ENCODE peak calls at places on chromosomes 6 and 20, in nine cellular contexts. One of them, this sample, is unnamed.
A peak's percentile ranks its signal among the peaks of the same experiment; 100 is the strongest.

GRCh38 chr6:138234363-138234762 is 16.1 kb upstream of the PBOV1 start:
- DNase-seq in suprapubic skin: no peak
- DNase-seq in GM12891: no peak
- DNase-seq in GM12892: no peak
- DNase-seq in transverse colon: no peak
- DNase-seq in H1: no peak
- DNase-seq in prostate gland: no peak
- DNase-seq in endothelial cell of umbilical vein: no peak
- DNase-seq in breast epithelium: no peak
- DNase-seq in this sample: no peak

GRCh38 chr6:87922947-87923330 is 124.7 kb upstream of the SPACA1 start:
- DNase-seq in suprapubic skin: no peak
- DNase-seq in GM12891: peak; percentile 20
- DNase-seq in GM12892: peak; percentile 19
- DNase-seq in transverse colon: no peak
- DNase-seq in H1: no peak
- DNase-seq in prostate gland: no peak
- DNase-seq in endothelial cell of umbilical vein: no peak
- DNase-seq in breast epithelium: no peak
- DNase-seq in this sample: no peak

GRCh38 chr6:144897441-144897921 is 612.3 kb downstream of the UTRN start:
- DNase-seq in suprapubic skin: no peak
- DNase-seq in GM12891: no peak
- DNase-seq in GM12892: no peak
- DNase-seq in transverse colon: no peak
- DNase-seq in H1: no peak
- DNase-seq in prostate gland: no peak
- DNase-seq in endothelial cell of umbilical vein: peak; percentile 61
- DNase-seq in breast epithelium: no peak
- DNase-seq in this sample: no peak

GRCh38 chr6:123526128-123526527 is 110.6 kb downstream of the TRDN start:
- DNase-seq in suprapubic skin: no peak
- DNase-seq in GM12891: no peak
- DNase-seq in GM12892: no peak
- DNase-seq in transverse colon: no peak
- DNase-seq in H1: no peak
- DNase-seq in prostate gland: no peak
- DNase-seq in endothelial cell of umbilical vein: no peak
- DNase-seq in breast epithelium: no peak
- DNase-seq in this sample: no peak

GRCh38 chr6:134835998-134836397 is 113.9 kb downstream of the ALDH8A1 start:
- DNase-seq in suprapubic skin: no peak
- DNase-seq in GM12891: no peak
- DNase-seq in GM12892: no peak
- DNase-seq in transverse colon: no peak
- DNase-seq in H1: no peak
- DNase-seq in prostate gland: no peak
- DNase-seq in endothelial cell of umbilical vein: no peak
- DNase-seq in breast epithelium: no peak
- DNase-seq in this sample: no peak

GRCh38 chr6:110412258-110412839 is 3.0 kb downstream of the DDO start:
- DNase-seq in suprapubic skin: no peak
- DNase-seq in GM12891: no peak
- DNase-seq in GM12892: no peak
- DNase-seq in transverse colon: no peak
- DNase-seq in H1: no peak
- DNase-seq in prostate gland: no peak
- DNase-seq in endothelial cell of umbilical vein: no peak
- DNase-seq in breast epithelium: no peak
- DNase-seq in this sample: no peak

GRCh38 chr20:47535088-47535487 is 33.4 kb downstream of the NCOA3 start:
- DNase-seq in suprapubic skin: no peak
- DNase-seq in GM12891: no peak
- DNase-seq in GM12892: no peak
- DNase-seq in transverse colon: no peak
- DNase-seq in H1: peak; percentile 65
- DNase-seq in prostate gland: no peak
- DNase-seq in endothelial cell of umbilical vein: no peak
- DNase-seq in breast epithelium: no peak
- DNase-seq in this sample: no peak

GRCh38 chr20:11581271-11581670 is 336.4 kb upstream of the BTBD3 start:
- DNase-seq in suprapubic skin: no peak
- DNase-seq in GM12891: no peak
- DNase-seq in GM12892: no peak
- DNase-seq in transverse colon: no peak
- DNase-seq in H1: no peak
- DNase-seq in prostate gland: no peak
- DNase-seq in endothelial cell of umbilical vein: no peak
- DNase-seq in breast epithelium: no peak
- DNase-seq in this sample: peak; percentile 68

DNA sequence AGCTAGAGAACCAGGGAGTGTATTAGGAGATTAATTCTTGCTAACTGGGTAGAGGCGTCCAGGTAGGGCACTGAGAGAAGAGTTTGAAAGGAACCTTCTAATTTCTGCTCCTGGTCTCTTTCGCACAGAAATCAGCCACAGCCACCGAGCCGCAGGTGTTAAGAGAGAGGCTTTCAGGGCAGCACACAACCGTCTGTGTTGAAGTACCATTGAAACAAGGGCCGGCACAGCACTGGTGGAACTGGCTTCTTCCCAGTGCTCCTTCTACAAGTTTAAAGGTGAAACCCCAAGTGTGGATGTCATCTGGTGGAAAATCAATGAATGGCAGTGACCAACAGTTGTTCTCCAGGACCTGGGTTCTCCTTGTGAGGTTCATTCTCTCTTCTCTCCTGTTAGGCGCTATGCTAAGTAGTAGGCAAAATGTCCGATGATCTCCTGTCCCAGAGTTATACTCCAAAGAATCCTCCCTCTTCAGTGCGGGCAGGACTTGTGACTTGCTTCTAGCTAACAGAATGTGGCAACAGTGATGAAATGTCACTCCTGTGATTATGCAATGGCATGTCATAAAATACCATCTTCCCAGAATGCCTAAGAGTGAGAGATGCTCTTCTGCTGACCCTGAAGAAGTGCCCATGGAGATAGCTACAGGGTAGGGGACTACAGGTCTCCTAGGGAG is 14.9 kb upstream of the RIN2 start:
- DNase-seq in suprapubic skin: no peak
- DNase-seq in GM12891: no peak
- DNase-seq in GM12892: no peak
- DNase-seq in transverse colon: no peak
- DNase-seq in H1: no peak
- DNase-seq in prostate gland: no peak
- DNase-seq in endothelial cell of umbilical vein: no peak
- DNase-seq in breast epithelium: no peak
- DNase-seq in this sample: peak; percentile 20
- TF ChIP-seq POLR2AphosphoS5 in suprapubic skin: no peak
- TF ChIP-seq POLR2AphosphoS5 in GM12891: no peak
- TF ChIP-seq POLR2AphosphoS5 in GM12892: no peak
- TF ChIP-seq POLR2AphosphoS5 in transverse colon: no peak
- TF ChIP-seq POLR2AphosphoS5 in H1: no peak
- TF ChIP-seq POLR2AphosphoS5 in prostate gland: no peak
- TF ChIP-seq POLR2AphosphoS5 in endothelial cell of umbilical vein: no peak
- TF ChIP-seq POLR2AphosphoS5 in breast epithelium: no peak
- TF ChIP-seq POLR2AphosphoS5 in this sample: no peak

GRCh38 chr6:157832250-157832967 is 9.4 kb downstream of the SNX9 start:
- DNase-seq in suprapubic skin: no peak
- DNase-seq in GM12891: no peak
- DNase-seq in GM12892: no peak
- DNase-seq in transverse colon: no peak
- DNase-seq in H1: no peak
- DNase-seq in prostate gland: no peak
- DNase-seq in endothelial cell of umbilical vein: no peak
- DNase-seq in breast epithelium: no peak
- DNase-seq in this sample: no peak
- TF ChIP-seq POLR2AphosphoS5 in suprapubic skin: no peak
- TF ChIP-seq POLR2AphosphoS5 in GM12891: no peak
- TF ChIP-seq POLR2AphosphoS5 in GM12892: no peak
- TF ChIP-seq POLR2AphosphoS5 in transverse colon: no peak
- TF ChIP-seq POLR2AphosphoS5 in H1: no peak
- TF ChIP-seq POLR2AphosphoS5 in prostate gland: no peak
- TF ChIP-seq POLR2AphosphoS5 in endothelial cell of umbilical vein: no peak
- TF ChIP-seq POLR2AphosphoS5 in breast epithelium: no peak
- TF ChIP-seq POLR2AphosphoS5 in this sample: no peak

GRCh38 chr6:10511477-10511876 is 9.7 kb upstream of the GCNT2 start:
- DNase-seq in suprapubic skin: no peak
- DNase-seq in GM12891: no peak
- DNase-seq in GM12892: no peak
- DNase-seq in transverse colon: no peak
- DNase-seq in H1: no peak
- DNase-seq in prostate gland: no peak
- DNase-seq in endothelial cell of umbilical vein: no peak
- DNase-seq in breast epithelium: no peak
- DNase-seq in this sample: no peak

GRCh38 chr6:10514049-10514780 is 6.9 kb upstream of the GCNT2 start:
- DNase-seq in suprapubic skin: no peak
- DNase-seq in GM12891: no peak
- DNase-seq in GM12892: no peak
- DNase-seq in transverse colon: no peak
- DNase-seq in H1: no peak
- DNase-seq in prostate gland: no peak
- DNase-seq in endothelial cell of umbilical vein: no peak
- DNase-seq in breast epithelium: no peak
- DNase-seq in this sample: no peak

GRCh38 chr6:10513544-10513943 is 7.6 kb upstream of the GCNT2 start:
- DNase-seq in suprapubic skin: no peak
- DNase-seq in GM12891: no peak
- DNase-seq in GM12892: no peak
- DNase-seq in transverse colon: no peak
- DNase-seq in H1: no peak
- DNase-seq in prostate gland: no peak
- DNase-seq in endothelial cell of umbilical vein: no peak
- DNase-seq in breast epithelium: no peak
- DNase-seq in this sample: no peak

GRCh38 chr6:10507715-10508114 is 13.4 kb upstream of the GCNT2 start:
- DNase-seq in suprapubic skin: no peak
- DNase-seq in GM12891: no peak
- DNase-seq in GM12892: no peak
- DNase-seq in transverse colon: no peak
- DNase-seq in H1: no peak
- DNase-seq in prostate gland: no peak
- DNase-seq in endothelial cell of umbilical vein: no peak
- DNase-seq in breast epithelium: no peak
- DNase-seq in this sample: no peak

DNA sequence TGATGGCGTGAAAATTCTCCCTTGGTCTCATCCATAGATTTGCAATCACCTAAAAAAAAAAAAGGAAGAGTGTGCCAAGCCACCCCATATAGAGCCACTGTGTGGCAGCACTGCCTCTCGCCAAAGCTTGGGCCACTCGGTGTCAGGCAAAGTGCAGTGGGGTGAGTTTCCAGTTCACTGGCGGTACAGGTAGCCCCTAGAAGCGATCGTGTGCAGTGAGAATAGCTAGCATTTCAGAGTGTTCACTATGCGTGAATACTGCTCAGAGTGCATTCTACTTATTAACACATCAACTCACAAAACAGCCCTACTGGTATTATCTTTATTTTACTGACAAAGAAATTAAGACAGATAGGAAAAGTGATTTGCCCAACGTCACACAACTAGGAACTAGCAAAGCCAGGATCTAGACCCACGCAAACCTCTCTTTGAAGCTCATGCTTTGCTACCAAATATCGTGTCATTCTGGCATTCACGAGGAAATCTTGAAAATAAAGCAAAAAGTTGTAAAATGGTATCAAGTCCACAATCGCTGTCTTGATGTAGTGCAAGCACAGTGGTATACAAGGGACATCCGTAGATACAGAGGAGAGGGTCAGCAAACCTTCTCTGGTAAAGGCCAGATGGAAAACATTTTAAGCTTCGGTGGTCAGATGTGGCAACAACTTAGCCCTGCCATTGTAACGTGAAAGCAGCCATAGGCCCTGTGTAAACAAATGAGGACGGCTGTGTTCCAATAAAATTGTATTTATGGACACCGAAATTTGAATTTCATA is 10.4 kb upstream of the GCNT2 start:
- DNase-seq in suprapubic skin: no peak
- DNase-seq in GM12891: peak; percentile 39
- DNase-seq in GM12892: peak; percentile 40
- DNase-seq in transverse colon: peak; percentile 73
- DNase-seq in H1: peak; percentile 62
- DNase-seq in prostate gland: peak; percentile 69
- DNase-seq in endothelial cell of umbilical vein: peak; percentile 75
- DNase-seq in breast epithelium: peak; percentile 53
- DNase-seq in this sample: no peak
- TF ChIP-seq POLR2AphosphoS5 in suprapubic skin: no peak
- TF ChIP-seq POLR2AphosphoS5 in GM12891: no peak
- TF ChIP-seq POLR2AphosphoS5 in GM12892: no peak
- TF ChIP-seq POLR2AphosphoS5 in transverse colon: no peak
- TF ChIP-seq POLR2AphosphoS5 in H1: no peak
- TF ChIP-seq POLR2AphosphoS5 in prostate gland: peak; percentile 70
- TF ChIP-seq POLR2AphosphoS5 in endothelial cell of umbilical vein: no peak
- TF ChIP-seq POLR2AphosphoS5 in breast epithelium: no peak
- TF ChIP-seq POLR2AphosphoS5 in this sample: no peak

GRCh38 chr20:37827605-37828004 is 75.3 kb upstream of the VSTM2L start:
- DNase-seq in suprapubic skin: no peak
- DNase-seq in GM12891: no peak
- DNase-seq in GM12892: no peak
- DNase-seq in transverse colon: no peak
- DNase-seq in H1: no peak
- DNase-seq in prostate gland: no peak
- DNase-seq in endothelial cell of umbilical vein: no peak
- DNase-seq in breast epithelium: no peak
- DNase-seq in this sample: no peak

GRCh38 chr20:37821691-37822655 is 81.0 kb upstream of the VSTM2L start:
- DNase-seq in suprapubic skin: no peak
- DNase-seq in GM12891: no peak
- DNase-seq in GM12892: no peak
- DNase-seq in transverse colon: no peak
- DNase-seq in H1: no peak
- DNase-seq in prostate gland: no peak
- DNase-seq in endothelial cell of umbilical vein: no peak
- DNase-seq in breast epithelium: peak; percentile 41
- DNase-seq in this sample: no peak

GRCh38 chr20:37828584-37829527 is 74.1 kb upstream of the VSTM2L start:
- DNase-seq in suprapubic skin: no peak
- DNase-seq in GM12891: no peak
- DNase-seq in GM12892: no peak
- DNase-seq in transverse colon: no peak
- DNase-seq in H1: no peak
- DNase-seq in prostate gland: no peak
- DNase-seq in endothelial cell of umbilical vein: no peak
- DNase-seq in breast epithelium: no peak
- DNase-seq in this sample: no peak

DNA sequence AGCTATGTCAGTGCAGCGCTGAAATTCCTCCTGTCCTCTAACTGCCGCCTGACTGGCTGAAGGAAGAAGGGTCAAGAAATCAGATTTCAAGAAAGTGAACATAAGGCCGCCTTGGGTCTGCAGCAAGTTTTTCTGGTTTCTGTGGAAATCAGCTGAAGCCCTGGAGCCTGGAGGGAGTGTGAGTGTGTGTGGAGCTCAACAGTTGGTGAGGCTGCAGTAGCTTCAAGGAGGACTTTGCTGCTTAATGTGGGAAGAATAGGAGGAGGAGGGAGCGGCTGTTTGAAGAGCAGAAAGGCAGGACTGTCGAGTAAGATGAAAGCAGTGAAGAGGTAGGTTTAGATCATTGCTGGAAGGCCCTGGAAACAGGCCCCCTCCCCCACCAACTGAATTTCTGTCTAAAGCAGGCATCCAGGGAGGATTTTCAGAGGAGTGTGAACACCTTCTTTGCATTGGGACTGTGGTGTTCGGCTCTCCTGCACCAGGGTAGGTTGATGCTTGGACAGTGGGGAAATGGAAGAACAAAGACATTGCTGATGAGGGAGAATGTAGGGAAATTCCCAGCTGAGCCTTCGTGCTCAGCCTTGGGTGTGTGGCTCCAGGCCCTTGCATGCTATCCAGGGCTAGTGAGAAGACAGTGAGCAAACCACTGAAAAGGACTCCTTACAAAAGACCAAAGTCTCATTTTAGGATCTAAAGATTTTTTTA is 79.5 kb upstream of the VSTM2L start:
- DNase-seq in suprapubic skin: no peak
- DNase-seq in GM12891: no peak
- DNase-seq in GM12892: no peak
- DNase-seq in transverse colon: no peak
- DNase-seq in H1: no peak
- DNase-seq in prostate gland: no peak
- DNase-seq in endothelial cell of umbilical vein: no peak
- DNase-seq in breast epithelium: no peak
- DNase-seq in this sample: no peak
- TF ChIP-seq POLR2AphosphoS5 in suprapubic skin: no peak
- TF ChIP-seq POLR2AphosphoS5 in GM12891: no peak
- TF ChIP-seq POLR2AphosphoS5 in GM12892: no peak
- TF ChIP-seq POLR2AphosphoS5 in transverse colon: no peak
- TF ChIP-seq POLR2AphosphoS5 in H1: no peak
- TF ChIP-seq POLR2AphosphoS5 in prostate gland: no peak
- TF ChIP-seq POLR2AphosphoS5 in endothelial cell of umbilical vein: no peak
- TF ChIP-seq POLR2AphosphoS5 in breast epithelium: no peak
- TF ChIP-seq POLR2AphosphoS5 in this sample: no peak